ENCODE peak calls at places on chromosome 12, in six cellular contexts. One of them, this sample, is unnamed.

GRCh38 chr12:8036366-8036765 is 3.9 kb downstream of the FOXJ2 start:
- DNase-seq in stimulated activated CD4-positive, alpha-beta T cell treated with anti-CD3 and anti-CD28 coated beads, Interleukin-1b, Interleukin-23, amount 100 ng/mL, for 24 hours: no peak
- DNase-seq in GM13976: no peak
- DNase-seq in lung: no peak
- DNase-seq in SK-N-SH: no peak
- DNase-seq in stimulated activated CD8-positive, alpha-beta memory T cell treated with anti-CD3 and anti-CD28 coated beads, Interleukin-7, amount 100 ng/mL, for 4 hours: no peak
- DNase-seq in this sample: no peak

GRCh38 chr12:11446372-11446771 is 51.0 kb upstream of the PRB2 start:
- DNase-seq in stimulated activated CD4-positive, alpha-beta T cell treated with anti-CD3 and anti-CD28 coated beads, Interleukin-1b, Interleukin-23, amount 100 ng/mL, for 24 hours: no peak
- DNase-seq in stimulated activated CD8-positive, alpha-beta memory T cell treated with anti-CD3 and anti-CD28 coated beads, Interleukin-7, amount 100 ng/mL, for 4 hours: no peak
- DNase-seq in lung: no peak
- DNase-seq in GM13976: no peak
- DNase-seq in SK-N-SH: no peak
- DNase-seq in this sample: no peak

GRCh38 chr12:3097186-3097804 is 20.1 kb downstream of the TSPAN9 start:
- DNase-seq in stimulated activated CD4-positive, alpha-beta T cell treated with anti-CD3 and anti-CD28 coated beads, Interleukin-1b, Interleukin-23, amount 100 ng/mL, for 24 hours: no peak
- DNase-seq in lung: peak; percentile 69
- DNase-seq in SK-N-SH: peak; percentile 86
- DNase-seq in GM13976: no peak
- DNase-seq in stimulated activated CD8-positive, alpha-beta memory T cell treated with anti-CD3 and anti-CD28 coated beads, Interleukin-7, amount 100 ng/mL, for 4 hours: no peak
- DNase-seq in this sample: no peak

GRCh38 chr12:25249951-25250738 is 584 bp downstream of the KRAS start:
- DNase-seq in stimulated activated CD8-positive, alpha-beta memory T cell treated with anti-CD3 and anti-CD28 coated beads, Interleukin-7, amount 100 ng/mL, for 4 hours: no peak
- DNase-seq in stimulated activated CD4-positive, alpha-beta T cell treated with anti-CD3 and anti-CD28 coated beads, Interleukin-1b, Interleukin-23, amount 100 ng/mL, for 24 hours: peak; percentile 17
- DNase-seq in lung: peak; percentile 56
- DNase-seq in GM13976: peak; percentile 74
- DNase-seq in SK-N-SH: peak; percentile 71
- DNase-seq in this sample: peak; percentile 48

GRCh38 chr12:77382096-77382742 is 316.9 kb upstream of the E2F7 start:
- DNase-seq in stimulated activated CD4-positive, alpha-beta T cell treated with anti-CD3 and anti-CD28 coated beads, Interleukin-1b, Interleukin-23, amount 100 ng/mL, for 24 hours: no peak
- DNase-seq in lung: no peak
- DNase-seq in GM13976: no peak
- DNase-seq in stimulated activated CD8-positive, alpha-beta memory T cell treated with anti-CD3 and anti-CD28 coated beads, Interleukin-7, amount 100 ng/mL, for 4 hours: no peak
- DNase-seq in SK-N-SH: no peak
- DNase-seq in this sample: no peak

GRCh38 chr12:12384601-12385321 is 27.9 kb downstream of the BORCS5 start:
- DNase-seq in stimulated activated CD4-positive, alpha-beta T cell treated with anti-CD3 and anti-CD28 coated beads, Interleukin-1b, Interleukin-23, amount 100 ng/mL, for 24 hours: no peak
- DNase-seq in lung: no peak
- DNase-seq in SK-N-SH: peak; percentile 45
- DNase-seq in GM13976: no peak
- DNase-seq in stimulated activated CD8-positive, alpha-beta memory T cell treated with anti-CD3 and anti-CD28 coated beads, Interleukin-7, amount 100 ng/mL, for 4 hours: peak; percentile 9
- DNase-seq in this sample: no peak

GRCh38 chr12:3770891-3771290 is 18.0 kb upstream of the CRACR2A start:
- DNase-seq in GM13976: no peak
- DNase-seq in SK-N-SH: no peak
- DNase-seq in stimulated activated CD8-positive, alpha-beta memory T cell treated with anti-CD3 and anti-CD28 coated beads, Interleukin-7, amount 100 ng/mL, for 4 hours: no peak
- DNase-seq in stimulated activated CD4-positive, alpha-beta T cell treated with anti-CD3 and anti-CD28 coated beads, Interleukin-1b, Interleukin-23, amount 100 ng/mL, for 24 hours: no peak
- DNase-seq in lung: no peak
- DNase-seq in this sample: no peak

GRCh38 chr12:8948711-8949524 is 527 bp downstream of the M6PR start:
- DNase-seq in SK-N-SH: peak; percentile 23
- DNase-seq in GM13976: no peak
- DNase-seq in stimulated activated CD4-positive, alpha-beta T cell treated with anti-CD3 and anti-CD28 coated beads, Interleukin-1b, Interleukin-23, amount 100 ng/mL, for 24 hours: no peak
- DNase-seq in stimulated activated CD8-positive, alpha-beta memory T cell treated with anti-CD3 and anti-CD28 coated beads, Interleukin-7, amount 100 ng/mL, for 4 hours: no peak
- DNase-seq in lung: no peak
- DNase-seq in this sample: no peak

GRCh38 chr12:44375694-44376093 is 500.4 kb downstream of the NELL2 start:
- DNase-seq in SK-N-SH: no peak
- DNase-seq in stimulated activated CD8-positive, alpha-beta memory T cell treated with anti-CD3 and anti-CD28 coated beads, Interleukin-7, amount 100 ng/mL, for 4 hours: no peak
- DNase-seq in lung: no peak
- DNase-seq in GM13976: peak; percentile 1
- DNase-seq in stimulated activated CD4-positive, alpha-beta T cell treated with anti-CD3 and anti-CD28 coated beads, Interleukin-1b, Interleukin-23, amount 100 ng/mL, for 24 hours: no peak
- DNase-seq in this sample: no peak

GRCh38 chr12:75823475-75823874 is 208.1 kb downstream of the PHLDA1 start:
- DNase-seq in SK-N-SH: no peak
- DNase-seq in stimulated activated CD4-positive, alpha-beta T cell treated with anti-CD3 and anti-CD28 coated beads, Interleukin-1b, Interleukin-23, amount 100 ng/mL, for 24 hours: no peak
- DNase-seq in lung: no peak
- DNase-seq in GM13976: no peak
- DNase-seq in stimulated activated CD8-positive, alpha-beta memory T cell treated with anti-CD3 and anti-CD28 coated beads, Interleukin-7, amount 100 ng/mL, for 4 hours: no peak
- DNase-seq in this sample: no peak

GRCh38 chr12:34033628-34034296 is 11.5 kb downstream of the ALG10 start:
- DNase-seq in stimulated activated CD8-positive, alpha-beta memory T cell treated with anti-CD3 and anti-CD28 coated beads, Interleukin-7, amount 100 ng/mL, for 4 hours: no peak
- DNase-seq in GM13976: peak; percentile 5
- DNase-seq in SK-N-SH: peak; percentile 4
- DNase-seq in lung: no peak
- DNase-seq in stimulated activated CD4-positive, alpha-beta T cell treated with anti-CD3 and anti-CD28 coated beads, Interleukin-1b, Interleukin-23, amount 100 ng/mL, for 24 hours: no peak
- DNase-seq in this sample: no peak

This sample was measured in effector CD4-positive, alpha-beta T cell.